ENCODE peak calls at places on chromosomes 3 and 15, in eight cellular contexts. One of them, this sample, is unnamed.

GRCh38 chr15:42104095-42104891 is 9.9 kb upstream of the PLA2G4D start:
- DNase-seq in kidney epithelial cell: no peak
- DNase-seq in upper lobe of right lung: peak
- DNase-seq in psoas muscle: no peak
- DNase-seq in esophagus squamous epithelium: no peak
- DNase-seq in A549: no peak
- DNase-seq in AG04450: no peak
- DNase-seq in mammary epithelial cell: no peak
- DNase-seq in this sample: peak

GRCh38 chr3:110157221-110157620 is 819.9 kb upstream of the DPPA4 start:
- DNase-seq in kidney epithelial cell: no peak
- DNase-seq in upper lobe of right lung: no peak
- DNase-seq in psoas muscle: no peak
- DNase-seq in esophagus squamous epithelium: no peak
- DNase-seq in A549: no peak
- DNase-seq in AG04450: no peak
- DNase-seq in mammary epithelial cell: no peak
- DNase-seq in this sample: no peak

GRCh38 chr3:4045756-4046155 is 246.5 kb downstream of the LRRN1 start:
- DNase-seq in kidney epithelial cell: no peak
- DNase-seq in upper lobe of right lung: no peak
- DNase-seq in psoas muscle: no peak
- DNase-seq in esophagus squamous epithelium: no peak
- DNase-seq in A549: no peak
- DNase-seq in AG04450: no peak
- DNase-seq in mammary epithelial cell: no peak
- DNase-seq in this sample: no peak

GRCh38 chr15:27232876-27233275 is 261.9 kb downstream of the GABRG3 start:
- DNase-seq in kidney epithelial cell: no peak
- DNase-seq in upper lobe of right lung: no peak
- DNase-seq in psoas muscle: no peak
- DNase-seq in esophagus squamous epithelium: no peak
- DNase-seq in A549: no peak
- DNase-seq in AG04450: no peak
- DNase-seq in mammary epithelial cell: no peak
- DNase-seq in this sample: no peak

GRCh38 chr3:152295834-152296233 is 27.1 kb downstream of the MBNL1 start:
- DNase-seq in kidney epithelial cell: no peak
- DNase-seq in upper lobe of right lung: no peak
- DNase-seq in psoas muscle: no peak
- DNase-seq in esophagus squamous epithelium: no peak
- DNase-seq in A549: no peak
- DNase-seq in AG04450: no peak
- DNase-seq in mammary epithelial cell: no peak
- DNase-seq in this sample: no peak

GRCh38 chr3:57097536-57097935 is 37.1 kb downstream of the SPATA12 start:
- DNase-seq in kidney epithelial cell: no peak
- DNase-seq in upper lobe of right lung: no peak
- DNase-seq in psoas muscle: no peak
- DNase-seq in esophagus squamous epithelium: no peak
- DNase-seq in A549: no peak
- DNase-seq in AG04450: no peak
- DNase-seq in mammary epithelial cell: no peak
- DNase-seq in this sample: no peak

GRCh38 chr3:41265823-41266273 is 66.5 kb downstream of the CTNNB1 start:
- DNase-seq in kidney epithelial cell: peak
- DNase-seq in upper lobe of right lung: no peak
- DNase-seq in psoas muscle: no peak
- DNase-seq in esophagus squamous epithelium: no peak
- DNase-seq in A549: no peak
- DNase-seq in AG04450: peak
- DNase-seq in mammary epithelial cell: no peak
- DNase-seq in this sample: peak

GRCh38 chr15:93982226-93982641 is 249.1 kb upstream of the MCTP2 start:
- DNase-seq in kidney epithelial cell: no peak
- DNase-seq in upper lobe of right lung: no peak
- DNase-seq in psoas muscle: peak
- DNase-seq in esophagus squamous epithelium: no peak
- DNase-seq in A549: no peak
- DNase-seq in AG04450: no peak
- DNase-seq in mammary epithelial cell: no peak
- DNase-seq in this sample: peak

GRCh38 chr3:194514626-194515025 is 27.8 kb upstream of the ATP13A3 start:
- DNase-seq in kidney epithelial cell: no peak
- DNase-seq in upper lobe of right lung: no peak
- DNase-seq in psoas muscle: no peak
- DNase-seq in esophagus squamous epithelium: no peak
- DNase-seq in A549: no peak
- DNase-seq in AG04450: no peak
- DNase-seq in mammary epithelial cell: no peak
- DNase-seq in this sample: no peak

GRCh38 chr15:89783111-89783860 is 7.2 kb downstream of the MESP2 start:
- DNase-seq in kidney epithelial cell: no peak
- DNase-seq in upper lobe of right lung: no peak
- DNase-seq in psoas muscle: no peak
- DNase-seq in esophagus squamous epithelium: no peak
- DNase-seq in A549: no peak
- DNase-seq in AG04450: no peak
- DNase-seq in mammary epithelial cell: no peak
- DNase-seq in this sample: peak

GRCh38 chr3:127041264-127041820 is 58.4 kb downstream of the PLXNA1 start:
- DNase-seq in kidney epithelial cell: no peak
- DNase-seq in upper lobe of right lung: peak
- DNase-seq in psoas muscle: peak
- DNase-seq in esophagus squamous epithelium: no peak
- DNase-seq in A549: no peak
- DNase-seq in AG04450: no peak
- DNase-seq in mammary epithelial cell: no peak
- DNase-seq in this sample: no peak

GRCh38 chr3:58202917-58203360 is 7.8 kb downstream of the DNASE1L3 start:
- DNase-seq in kidney epithelial cell: no peak
- DNase-seq in upper lobe of right lung: no peak
- DNase-seq in psoas muscle: no peak
- DNase-seq in esophagus squamous epithelium: no peak
- DNase-seq in A549: no peak
- DNase-seq in AG04450: no peak
- DNase-seq in mammary epithelial cell: no peak
- DNase-seq in this sample: no peak

GRCh38 chr3:105691633-105692032 is 177.2 kb downstream of the CBLB start:
- DNase-seq in kidney epithelial cell: no peak
- DNase-seq in upper lobe of right lung: no peak
- DNase-seq in psoas muscle: no peak
- DNase-seq in esophagus squamous epithelium: no peak
- DNase-seq in A549: no peak
- DNase-seq in AG04450: no peak
- DNase-seq in mammary epithelial cell: no peak
- DNase-seq in this sample: no peak

GRCh38 chr3:10331320-10331719 is 10.4 kb upstream of the SEC13 start:
- DNase-seq in kidney epithelial cell: no peak
- DNase-seq in upper lobe of right lung: no peak
- DNase-seq in psoas muscle: peak
- DNase-seq in esophagus squamous epithelium: no peak
- DNase-seq in A549: no peak
- DNase-seq in AG04450: no peak
- DNase-seq in mammary epithelial cell: no peak
- DNase-seq in this sample: no peak

GRCh38 chr3:65334045-65334665 is 646.4 kb upstream of the ADAMTS9 start:
- DNase-seq in kidney epithelial cell: no peak
- DNase-seq in upper lobe of right lung: no peak
- DNase-seq in psoas muscle: no peak
- DNase-seq in esophagus squamous epithelium: no peak
- DNase-seq in A549: no peak
- DNase-seq in AG04450: no peak
- DNase-seq in mammary epithelial cell: no peak
- DNase-seq in this sample: no peak

GRCh38 chr3:191409791-191410359 is 51.1 kb upstream of the PYDC2 start:
- DNase-seq in kidney epithelial cell: no peak
- DNase-seq in upper lobe of right lung: no peak
- DNase-seq in psoas muscle: no peak
- DNase-seq in esophagus squamous epithelium: no peak
- DNase-seq in A549: no peak
- DNase-seq in AG04450: no peak
- DNase-seq in mammary epithelial cell: no peak
- DNase-seq in this sample: no peak

GRCh38 chr3:23221136-23221535 is 18.0 kb downstream of the UBE2E2 start:
- DNase-seq in kidney epithelial cell: no peak
- DNase-seq in upper lobe of right lung: no peak
- DNase-seq in psoas muscle: no peak
- DNase-seq in esophagus squamous epithelium: no peak
- DNase-seq in A549: no peak
- DNase-seq in AG04450: no peak
- DNase-seq in mammary epithelial cell: no peak
- DNase-seq in this sample: no peak

GRCh38 chr3:89360155-89360554 is 252.7 kb downstream of the EPHA3 start:
- DNase-seq in kidney epithelial cell: no peak
- DNase-seq in upper lobe of right lung: no peak
- DNase-seq in psoas muscle: no peak
- DNase-seq in esophagus squamous epithelium: no peak
- DNase-seq in A549: no peak
- DNase-seq in AG04450: no peak
- DNase-seq in mammary epithelial cell: peak
- DNase-seq in this sample: peak

GRCh38 chr3:69426905-69427304 is 41.0 kb upstream of the FRMD4B start:
- DNase-seq in kidney epithelial cell: no peak
- DNase-seq in upper lobe of right lung: no peak
- DNase-seq in psoas muscle: no peak
- DNase-seq in esophagus squamous epithelium: no peak
- DNase-seq in A549: no peak
- DNase-seq in AG04450: no peak
- DNase-seq in mammary epithelial cell: no peak
- DNase-seq in this sample: no peak

GRCh38 chr15:79455361-79455760 is 23.2 kb downstream of the MINAR1 start:
- DNase-seq in kidney epithelial cell: no peak
- DNase-seq in upper lobe of right lung: no peak
- DNase-seq in psoas muscle: no peak
- DNase-seq in esophagus squamous epithelium: no peak
- DNase-seq in A549: no peak
- DNase-seq in AG04450: no peak
- DNase-seq in mammary epithelial cell: peak
- DNase-seq in this sample: no peak

GRCh38 chr3:60094392-60094947 is 1044.6 kb upstream of the CFAP20DC start:
- DNase-seq in kidney epithelial cell: no peak
- DNase-seq in upper lobe of right lung: no peak
- DNase-seq in psoas muscle: no peak
- DNase-seq in esophagus squamous epithelium: no peak
- DNase-seq in A549: no peak
- DNase-seq in AG04450: no peak
- DNase-seq in mammary epithelial cell: no peak
- DNase-seq in this sample: no peak

GRCh38 chr3:1962531-1963090 is 136.1 kb upstream of the CNTN4 start:
- DNase-seq in kidney epithelial cell: no peak
- DNase-seq in upper lobe of right lung: no peak
- DNase-seq in psoas muscle: no peak
- DNase-seq in esophagus squamous epithelium: no peak
- DNase-seq in A549: no peak
- DNase-seq in AG04450: no peak
- DNase-seq in mammary epithelial cell: no peak
- DNase-seq in this sample: no peak

GRCh38 chr3:80068459-80068858 is 300.7 kb upstream of the ROBO1 start:
- DNase-seq in kidney epithelial cell: no peak
- DNase-seq in upper lobe of right lung: no peak
- DNase-seq in psoas muscle: no peak
- DNase-seq in esophagus squamous epithelium: no peak
- DNase-seq in A549: no peak
- DNase-seq in AG04450: no peak
- DNase-seq in mammary epithelial cell: no peak
- DNase-seq in this sample: no peak

GRCh38 chr3:147197739-147198138 is 208.6 kb downstream of the ZIC4 start:
- DNase-seq in kidney epithelial cell: no peak
- DNase-seq in upper lobe of right lung: no peak
- DNase-seq in psoas muscle: no peak
- DNase-seq in esophagus squamous epithelium: no peak
- DNase-seq in A549: no peak
- DNase-seq in AG04450: no peak
- DNase-seq in mammary epithelial cell: no peak
- DNase-seq in this sample: no peak
- TF ChIP-seq CTCF in kidney epithelial cell: no peak
- TF ChIP-seq CTCF in upper lobe of right lung: no peak
- TF ChIP-seq CTCF in psoas muscle: no peak
- TF ChIP-seq CTCF in esophagus squamous epithelium: no peak
- TF ChIP-seq CTCF in A549: no peak
- TF ChIP-seq CTCF in AG04450: no peak
- TF ChIP-seq CTCF in mammary epithelial cell: no peak
- TF ChIP-seq CTCF in this sample: no peak

DNA sequence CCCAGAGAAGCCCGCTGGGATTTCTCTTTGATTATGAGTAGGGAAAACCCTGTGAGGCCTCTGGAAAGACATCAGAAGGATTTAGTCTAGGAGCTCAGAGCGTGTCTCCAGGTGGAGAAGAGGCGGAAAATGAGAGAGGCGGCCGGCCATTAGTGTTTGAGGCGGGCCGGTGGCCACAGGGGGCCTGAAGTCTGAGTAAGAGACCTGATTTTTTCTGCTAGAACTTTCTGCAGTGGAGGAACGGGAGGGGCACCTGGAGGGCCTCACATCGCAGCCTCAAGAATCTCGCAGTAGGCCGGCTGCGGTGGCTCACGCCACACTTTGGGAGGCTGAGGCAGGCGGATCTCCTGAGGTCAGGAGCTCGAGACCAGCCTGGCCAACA is 28.5 kb downstream of the KLHDC8B start:
- DNase-seq in kidney epithelial cell: no peak
- DNase-seq in upper lobe of right lung: peak
- DNase-seq in psoas muscle: peak
- DNase-seq in esophagus squamous epithelium: no peak
- DNase-seq in A549: no peak
- DNase-seq in AG04450: no peak
- DNase-seq in mammary epithelial cell: no peak
- DNase-seq in this sample: peak
- H3K4me3 ChIP-seq in kidney epithelial cell: peak
- H3K4me3 ChIP-seq in upper lobe of right lung: peak
- H3K4me3 ChIP-seq in psoas muscle: peak
- H3K4me3 ChIP-seq in esophagus squamous epithelium: peak
- H3K4me3 ChIP-seq in A549: no peak
- H3K4me3 ChIP-seq in AG04450: peak
- H3K4me3 ChIP-seq in mammary epithelial cell: no peak
- H3K4me3 ChIP-seq in this sample: peak

DNA sequence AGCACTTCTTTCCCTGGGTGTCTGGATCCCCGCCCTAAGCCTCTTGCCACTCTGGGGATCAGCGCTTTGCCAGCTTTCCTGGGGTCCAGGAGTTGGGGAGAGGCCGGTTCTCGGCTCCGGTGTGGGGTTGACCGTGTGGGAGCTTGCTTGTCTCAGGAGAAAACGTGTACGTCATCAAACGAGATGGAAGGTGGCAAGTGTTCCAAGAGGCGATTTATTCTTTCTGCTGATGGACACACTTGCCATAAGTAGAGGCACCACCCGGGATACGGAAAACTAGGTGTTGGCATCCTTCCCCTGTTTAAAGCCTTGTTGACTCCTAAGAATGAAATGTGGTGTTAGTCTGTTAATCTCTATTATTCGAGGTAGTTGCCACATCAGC is 295 bp downstream of the ZWILCH start:
- DNase-seq in kidney epithelial cell: no peak
- DNase-seq in upper lobe of right lung: no peak
- DNase-seq in psoas muscle: no peak
- DNase-seq in esophagus squamous epithelium: no peak
- DNase-seq in A549: peak
- DNase-seq in AG04450: no peak
- DNase-seq in mammary epithelial cell: no peak
- DNase-seq in this sample: no peak
- TF ChIP-seq CTCF in kidney epithelial cell: no peak
- TF ChIP-seq CTCF in upper lobe of right lung: no peak
- TF ChIP-seq CTCF in psoas muscle: no peak
- TF ChIP-seq CTCF in esophagus squamous epithelium: no peak
- TF ChIP-seq CTCF in A549: no peak
- TF ChIP-seq CTCF in AG04450: no peak
- TF ChIP-seq CTCF in mammary epithelial cell: no peak
- TF ChIP-seq CTCF in this sample: no peak

GRCh38 chr15:39429898-39430357 is 151.0 kb upstream of the THBS1 start:
- DNase-seq in kidney epithelial cell: peak
- DNase-seq in upper lobe of right lung: no peak
- DNase-seq in psoas muscle: no peak
- DNase-seq in esophagus squamous epithelium: no peak
- DNase-seq in A549: no peak
- DNase-seq in AG04450: peak
- DNase-seq in mammary epithelial cell: peak
- DNase-seq in this sample: peak
- H3K4me3 ChIP-seq in kidney epithelial cell: no peak
- H3K4me3 ChIP-seq in upper lobe of right lung: no peak
- H3K4me3 ChIP-seq in psoas muscle: no peak
- H3K4me3 ChIP-seq in esophagus squamous epithelium: no peak
- H3K4me3 ChIP-seq in A549: no peak
- H3K4me3 ChIP-seq in AG04450: no peak
- H3K4me3 ChIP-seq in mammary epithelial cell: no peak
- H3K4me3 ChIP-seq in this sample: no peak